ENCODE peak calls at places on chromosomes 11 and 22, in nine cellular contexts. M is colonic mucosa, F is heart right ventricle, O is H1, K is K562, U is body of pancreas, R is GM23338, P is fibroblast of lung, L is dorsolateral prefrontal cortex. Q is an unnamed sample.

GRCh38 chr11:15988693-15989231 is 367.6 kb downstream of the SOX6 start:
- DNase-seq in F (no peak), R (peak; percentile 85), P (no peak), L (no peak), U (no peak), K (no peak), O (peak; percentile 27), M (no peak), Q (no peak)

GRCh38 chr11:62437616-62438015 is 18.8 kb downstream of the SCGB1A1 start:
- DNase-seq in U (no peak), F (no peak), R (no peak), L (no peak), O (no peak), K (no peak), M (no peak), P (no peak), Q (no peak)

GRCh38 chr11:22192642-22193347 is at the start of gene ANO5:
- DNase-seq in M (peak; percentile 88), K (peak; percentile 44), F (peak; percentile 78), R (peak; percentile 81), O (peak; percentile 36), P (no peak), U (peak; percentile 85), L (peak; percentile 10), Q (peak; percentile 32)

GRCh38 chr11:61332266-61332822 is 561 bp downstream of the DDB1 start:
- DNase-seq in P (peak; percentile 38), L (no peak), M (no peak), K (peak; percentile 75), F (no peak), U (no peak), R (peak; percentile 61), O (no peak), Q (no peak)

GRCh38 chr11:44243633-44244343 is 66.2 kb downstream of the ALX4 start:
- DNase-seq in U (peak; percentile 17), K (no peak), L (no peak), O (peak; percentile 56), R (peak; percentile 94), M (no peak), P (peak; percentile 34), F (no peak), Q (no peak)

GRCh38 chr11:82046778-82047177 is 686.9 kb downstream of the FAM181B start:
- DNase-seq in L (no peak), F (no peak), K (no peak), R (no peak), M (no peak), U (no peak), P (peak; percentile 87), O (no peak), Q (no peak)

GRCh38 chr22:46038516-46039430 is 61.8 kb upstream of the WNT7B start:
- DNase-seq in P (no peak), R (no peak), K (no peak), M (peak; percentile 22), U (no peak), F (no peak), O (no peak), L (no peak), Q (peak; percentile 62)

GRCh38 chr11:57979532-57980079 is 44.1 kb upstream of the OR9Q1 start:
- DNase-seq in P (no peak), U (no peak), L (no peak), K (no peak), R (no peak), M (no peak), O (no peak), F (no peak), Q (no peak)

GRCh38 chr11:43853766-43854165 is 26.9 kb upstream of the ALKBH3 start:
- DNase-seq in L (no peak), P (peak; percentile 11), U (no peak), K (no peak), F (no peak), R (no peak), M (no peak), O (no peak), Q (no peak)

GRCh38 chr11:88644724-88645123 is 307.2 kb upstream of the CTSC start:
- DNase-seq in P (no peak), L (no peak), K (no peak), F (no peak), O (no peak), U (no peak), M (no peak), R (no peak), Q (no peak)

GRCh38 chr11:6911378-6911777 is 9.4 kb upstream of the OR2D3 start:
- DNase-seq in O (no peak), U (no peak), K (no peak), F (no peak), R (no peak), L (no peak), P (no peak), M (no peak), Q (no peak)

GRCh38 chr11:65663634-65664200 is 1.0 kb upstream of the RELA start:
- DNase-seq in F (peak; percentile 84), R (peak; percentile 60), U (peak; percentile 65), K (peak; percentile 67), M (peak; percentile 74), O (no peak), P (peak; percentile 70), L (peak; percentile 28), Q (peak; percentile 77)

GRCh38 chr11:76209671-76209955 is 3.3 kb upstream of the WNT11 start:
- DNase-seq in K (no peak), L (no peak), P (no peak), F (no peak), R (no peak), O (no peak), M (no peak), U (no peak), Q (no peak)

GRCh38 chr11:19715373-19715772 is 2.7 kb downstream of the NAV2 start:
- DNase-seq in L (no peak), U (peak; percentile 18), K (no peak), M (no peak), F (no peak), O (no peak), R (no peak), P (peak; percentile 81), Q (peak; percentile 74)

GRCh38 chr22:35593885-35594470 is 23.2 kb downstream of the MB start:
- DNase-seq in L (no peak), U (no peak), F (no peak), K (no peak), M (no peak), R (no peak), O (no peak), P (no peak), Q (no peak)

GRCh38 chr11:78469905-78470304 is 52.3 kb upstream of the GAB2 start:
- DNase-seq in L (no peak), M (no peak), P (no peak), R (no peak), U (no peak), F (no peak), O (no peak), K (no peak), Q (no peak)
- H3K4me3 ChIP-seq in L (no peak overlapping the region), M (no peak overlapping the region), P (no peak overlapping the region), R (no peak overlapping the region), U (no peak overlapping the region), F (no peak overlapping the region), O (no peak overlapping the region), K (no peak overlapping the region), Q (no peak overlapping the region)

GRCh38 chr11:35812850-35813249 is 131.0 kb upstream of the LDLRAD3 start:
- DNase-seq in P (no peak), O (no peak), R (no peak), M (no peak), K (no peak), F (peak; percentile 70), L (peak; percentile 30), U (peak; percentile 53), Q (no peak)

GRCh38 chr11:35814026-35814425 is 129.8 kb upstream of the LDLRAD3 start:
- DNase-seq in P (no peak), U (no peak), O (no peak), F (no peak), L (no peak), M (no peak), R (no peak), K (no peak), Q (no peak)

GRCh38 chr11:35814720-35815305 is 129.0 kb upstream of the LDLRAD3 start:
- DNase-seq in O (no peak), R (no peak), K (no peak), P (peak; percentile 25), U (no peak), L (no peak), F (no peak), M (no peak), Q (no peak)

GRCh38 chr11:35811783-35812182 is 132.1 kb upstream of the LDLRAD3 start:
- DNase-seq in L (no peak), M (no peak), O (no peak), P (no peak), F (no peak), R (no peak), K (no peak), U (peak; percentile 23), Q (no peak)

GRCh38 chr11:35815556-35816315 is 128.1 kb upstream of the LDLRAD3 start:
- DNase-seq in U (peak; percentile 68), L (no peak), P (peak; percentile 74), R (no peak), M (no peak), K (no peak), O (no peak), F (peak; percentile 57), Q (no peak)
- TF ChIP-seq CTCF in U (no peak), L (no peak), P (no peak), R (no peak), M (no peak), K (no peak), O (no peak), F (no peak), Q (no peak)

DNA sequence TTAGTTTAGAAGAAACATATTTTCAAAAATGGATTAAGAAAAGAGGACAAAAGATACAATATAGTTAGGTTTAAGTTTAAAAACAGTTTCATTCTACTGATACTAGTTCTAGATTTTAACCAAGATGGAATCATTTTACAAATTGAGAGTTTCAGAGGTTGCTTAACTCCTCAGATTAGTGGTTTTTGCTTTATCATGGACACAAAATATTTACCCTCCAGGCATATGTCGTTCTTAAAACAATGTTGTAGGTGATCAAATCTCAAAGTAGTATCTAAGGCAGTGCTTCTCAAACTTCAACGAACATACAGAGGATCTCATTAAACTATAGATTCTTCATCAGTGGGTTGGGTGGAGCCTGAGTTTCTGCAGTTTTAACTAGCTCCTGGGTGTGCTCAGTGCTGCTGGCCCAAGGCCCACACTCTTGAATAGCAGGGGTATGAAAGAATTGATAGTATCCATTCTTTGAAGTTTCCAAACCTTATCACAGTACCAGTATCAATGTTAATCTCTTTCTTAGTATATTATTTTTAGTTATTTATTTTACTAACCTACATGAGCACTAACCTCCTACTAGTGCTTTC is 48.0 kb downstream of the YAP1 start:
- DNase-seq in R (no peak), L (no peak), U (no peak), M (peak; percentile 47), P (no peak), F (no peak), K (no peak), O (no peak), Q (no peak)
- H3K27ac ChIP-seq in R (no peak overlapping the region), L (no peak overlapping the region), U (no peak overlapping the region), M (no peak overlapping the region), P (no peak overlapping the region), F (no peak overlapping the region), K (no peak overlapping the region), O (no peak overlapping the region), Q (peak overlapping the region; percentile 22)

DNA sequence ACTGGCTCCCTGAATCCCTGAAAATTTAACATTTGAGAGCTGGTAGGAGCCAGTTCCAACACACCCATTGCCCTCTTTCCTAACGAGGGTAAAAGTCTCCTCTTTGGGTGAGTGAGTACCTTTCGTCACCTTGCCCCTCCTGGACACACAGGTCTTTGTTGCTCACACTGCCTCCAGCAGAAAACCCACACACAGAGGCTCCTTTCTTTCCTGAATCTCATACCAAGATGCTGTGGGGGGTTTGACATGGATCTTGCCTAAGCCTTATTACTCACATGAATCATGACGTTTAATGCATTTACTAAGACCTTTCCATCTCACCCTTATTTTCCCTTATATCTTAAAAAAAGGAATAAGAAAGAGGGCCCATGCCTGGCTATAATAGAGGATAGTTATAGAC is 53.0 kb downstream of the PARVA start:
- DNase-seq in R (no peak), U (no peak), F (no peak), O (no peak), P (peak; percentile 66), M (no peak), L (no peak), K (no peak), Q (no peak)
- H3K4me3 ChIP-seq in R (no peak overlapping the region), U (no peak overlapping the region), F (no peak overlapping the region), O (no peak overlapping the region), P (no peak overlapping the region), M (no peak overlapping the region), L (no peak overlapping the region), K (no peak overlapping the region), Q (no peak overlapping the region)